ENCODE peak calls at places on chromosome 17, in four cellular contexts. E, G, Y and I are unnamed samples.

GRCh38 chr17:47131761-47132160 is 57.3 kb downstream of the CDC27 start:
- DNase-seq in E (no peak), G (no peak), Y (no peak), I (no peak)

GRCh38 chr17:12727076-12727750 is 61.5 kb downstream of the MYOCD start:
- DNase-seq in E (no peak), G (no peak), Y (no peak), I (no peak)

GRCh38 chr17:17979778-17980177 is 7.1 kb downstream of the DRC3 start:
- DNase-seq in E (no peak), G (no peak), Y (no peak), I (no peak)

GRCh38 chr17:59366040-59366757 is 34.7 kb downstream of the YPEL2 start:
- DNase-seq in E (peak; percentile 48), G (no peak), Y (no peak), I (no peak)

GRCh38 chr17:33115957-33116680 is 124.5 kb downstream of the SPACA3 start:
- DNase-seq in E (no peak), G (no peak), Y (no peak), I (no peak)

GRCh38 chr17:44522883-44523671 is 19.9 kb upstream of the GPATCH8 start:
- DNase-seq in E (peak; percentile 83), G (no peak), Y (peak; percentile 77), I (peak; percentile 34)

GRCh38 chr17:29722411-29723198 is 99.9 kb upstream of the CORO6 start:
- DNase-seq in E (no peak), G (no peak), Y (no peak), I (no peak)

GRCh38 chr17:74770498-74771318 is 5.4 kb downstream of the NAT9 start:
- DNase-seq in E (peak; percentile 89), G (peak; percentile 67), Y (peak; percentile 63), I (peak; percentile 45)

GRCh38 chr17:73210002-73210678 is 17.3 kb downstream of the COG1 start:
- DNase-seq in E (no peak), G (no peak), Y (no peak), I (no peak)

GRCh38 chr17:75891022-75891604 is 5.6 kb downstream of the TRIM65 start:
- DNase-seq in E (no peak), G (no peak), Y (no peak), I (no peak)

GRCh38 chr17:50443492-50444051 is 17.6 kb downstream of the ACSF2 start:
- DNase-seq in E (no peak), G (no peak), Y (no peak), I (no peak)

GRCh38 chr17:21573961-21574610 is 118.2 kb upstream of the KCNJ18 start:
- DNase-seq in E (peak; percentile 54), G (no peak), Y (no peak), I (no peak)

GRCh38 chr17:18187816-18188761 is 4.5 kb downstream of the ALKBH5 start:
- DNase-seq in E (no peak), G (no peak), Y (no peak), I (no peak)

GRCh38 chr17:18185391-18185790 is 1.8 kb downstream of the ALKBH5 start:
- DNase-seq in E (no peak), G (no peak), Y (no peak), I (no peak)

GRCh38 chr17:29069526-29070041 is 26.6 kb downstream of the PIPOX start:
- DNase-seq in E (no peak), G (no peak), Y (no peak), I (no peak)

GRCh38 chr17:65697661-65698060 is 136.2 kb upstream of the AXIN2 start:
- DNase-seq in E (no peak), G (no peak), Y (no peak), I (no peak)

GRCh38 chr17:62819511-62820221 is 11.6 kb upstream of the MARCHF10 start:
- DNase-seq in E (peak; percentile 63), G (peak; percentile 18), Y (peak; percentile 69), I (peak; percentile 21)

GRCh38 chr17:32634167-32634566 is 147.4 kb downstream of the CDK5R1 start:
- DNase-seq in E (no peak), G (no peak), Y (no peak), I (no peak)

GRCh38 chr17:1998426-1998784 is 26.7 kb downstream of the RTN4RL1 start:
- DNase-seq in E (no peak), G (no peak), Y (no peak), I (peak; percentile 22)

GRCh38 chr17:512926-513325 is 160.3 kb upstream of the RPH3AL start:
- DNase-seq in E (no peak), G (no peak), Y (no peak), I (no peak)

GRCh38 chr17:45894022-45894784 is at the start of gene MAPT:
- DNase-seq in E (peak; percentile 90), G (peak; percentile 91), Y (peak; percentile 95), I (peak; percentile 90)

GRCh38 chr17:21218101-21218500 is 4.1 kb upstream of the TMEM11 start:
- DNase-seq in E (no peak), G (no peak), Y (no peak), I (no peak)

GRCh38 chr17:42743595-42744282 is 1.1 kb downstream of the EZH1 start:
- DNase-seq in E (no peak), G (no peak), Y (no peak), I (no peak)
- TF ChIP-seq CTCF in E (no peak), G (peak; percentile 49), Y (no peak), I (peak; percentile 26)

GRCh38 chr17:49114703-49115102 is 17.9 kb upstream of the B4GALNT2 start:
- DNase-seq in E (no peak), G (no peak), Y (no peak), I (no peak)

GRCh38 chr17:49111934-49112333 is 20.6 kb upstream of the B4GALNT2 start:
- DNase-seq in E (no peak), G (no peak), Y (no peak), I (no peak)

GRCh38 chr17:49108318-49108717 is 24.3 kb upstream of the B4GALNT2 start:
- DNase-seq in E (peak; percentile 49), G (no peak), Y (no peak), I (no peak)

GRCh38 chr17:49110504-49110903 is 22.1 kb upstream of the B4GALNT2 start:
- DNase-seq in E (no peak), G (no peak), Y (no peak), I (no peak)

GRCh38 chr17:49112936-49113335 is 19.6 kb upstream of the B4GALNT2 start:
- DNase-seq in E (no peak), G (no peak), Y (no peak), I (no peak)
- TF ChIP-seq CTCF in E (no peak), G (no peak), Y (no peak), I (no peak)

GRCh38 chr17:9628509-9628908 is 16.8 kb upstream of the USP43 start:
- DNase-seq in E (no peak), G (no peak), Y (no peak), I (no peak)
- TF ChIP-seq CTCF in E (no peak), G (no peak), Y (no peak), I (no peak)

DNA sequence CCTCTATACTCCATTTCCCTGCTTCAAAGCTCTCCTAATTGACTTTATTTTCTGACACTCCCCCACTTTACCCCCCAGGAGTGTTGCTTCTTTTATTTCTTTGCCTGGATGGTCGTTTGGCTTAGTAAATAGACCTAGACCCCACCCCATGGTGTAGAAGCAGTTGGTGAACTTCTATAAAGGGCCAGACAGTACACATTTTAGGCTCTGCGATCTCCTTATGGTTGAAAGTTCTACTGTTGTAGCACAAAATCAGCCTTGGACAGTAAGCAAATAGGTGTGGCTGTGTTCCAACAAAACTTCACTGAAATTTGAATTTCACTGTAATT is 31.9 kb downstream of the ZNF287 start:
- DNase-seq in E (no peak), G (no peak), Y (no peak), I (no peak)
- TF ChIP-seq CTCF in E (no peak), G (no peak), Y (no peak), I (peak; percentile 30)

GRCh38 chr17:82737981-82738877 is 2.8 kb downstream of the FN3K start:
- DNase-seq in E (peak; percentile 64), G (no peak), Y (no peak), I (no peak)
- TF ChIP-seq CTCF in E (no peak), G (no peak), Y (no peak), I (no peak)

DNA sequence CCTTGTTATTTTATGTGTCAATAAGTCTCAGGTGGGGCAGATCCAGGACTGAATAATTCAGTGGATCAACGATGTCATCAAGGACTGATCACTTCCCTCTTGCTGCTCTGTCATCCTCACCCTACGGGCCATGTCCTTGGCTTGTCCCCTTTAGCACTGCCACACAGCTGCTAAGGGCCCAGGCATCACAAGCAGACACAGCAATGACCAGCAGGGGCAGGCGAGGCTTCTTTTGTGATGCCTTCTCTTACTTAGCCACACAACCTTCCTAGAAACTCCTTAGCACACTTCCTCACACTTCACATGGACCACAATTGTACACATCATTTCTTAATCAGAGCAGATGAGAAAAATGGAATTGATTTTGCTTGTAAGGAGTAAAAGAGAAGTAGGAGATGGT is 356.3 kb upstream of the SOX9 start:
- DNase-seq in E (no peak), G (peak; percentile 13), Y (peak; percentile 45), I (peak; percentile 32)
- TF ChIP-seq CTCF in E (no peak), G (peak; percentile 64), Y (peak; percentile 37), I (peak; percentile 65)

DNA sequence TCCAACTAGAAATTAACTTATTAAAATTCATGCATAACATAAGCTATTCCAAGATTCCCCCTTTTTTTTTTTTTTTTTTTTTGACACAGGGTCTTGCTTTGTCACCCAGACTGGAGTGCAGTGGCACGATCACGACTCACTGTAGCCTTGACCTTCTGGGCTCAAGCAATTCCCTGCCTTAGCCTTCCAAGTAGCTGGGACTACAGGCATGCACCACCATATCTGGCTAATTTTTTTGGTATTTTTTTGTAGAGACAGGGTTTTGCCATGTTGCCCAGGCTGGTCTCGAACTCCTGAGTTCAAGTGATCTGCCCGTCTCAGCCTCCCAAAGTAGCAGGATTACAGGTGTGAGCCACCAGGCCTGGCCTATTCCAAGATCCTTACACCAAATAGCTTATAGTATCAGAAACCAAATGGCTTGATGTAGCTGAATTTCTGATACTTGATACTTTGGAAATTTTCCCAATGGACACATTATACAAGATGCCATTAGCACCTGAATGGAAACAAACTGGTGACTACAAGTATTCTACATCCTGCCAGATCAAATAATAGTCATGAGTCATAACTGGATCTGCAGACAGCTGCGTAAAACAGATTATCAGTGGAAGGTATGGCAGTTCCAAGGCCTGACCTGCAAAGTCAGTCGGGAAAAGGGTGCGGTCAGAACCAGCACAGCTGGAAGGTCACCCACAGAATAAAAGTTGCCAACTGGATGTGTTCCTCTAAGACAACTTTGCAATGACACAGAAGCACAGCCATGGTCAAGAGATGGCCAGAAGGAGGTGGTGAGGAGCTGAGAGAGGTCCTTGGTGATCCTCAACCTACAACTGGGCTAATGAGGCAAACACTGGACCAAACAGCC is 14.5 kb downstream of the TUBG1 start:
- DNase-seq in E (peak; percentile 81), G (no peak), Y (no peak), I (no peak)
- TF ChIP-seq CTCF in E (no peak), G (no peak), Y (no peak), I (no peak)

DNA sequence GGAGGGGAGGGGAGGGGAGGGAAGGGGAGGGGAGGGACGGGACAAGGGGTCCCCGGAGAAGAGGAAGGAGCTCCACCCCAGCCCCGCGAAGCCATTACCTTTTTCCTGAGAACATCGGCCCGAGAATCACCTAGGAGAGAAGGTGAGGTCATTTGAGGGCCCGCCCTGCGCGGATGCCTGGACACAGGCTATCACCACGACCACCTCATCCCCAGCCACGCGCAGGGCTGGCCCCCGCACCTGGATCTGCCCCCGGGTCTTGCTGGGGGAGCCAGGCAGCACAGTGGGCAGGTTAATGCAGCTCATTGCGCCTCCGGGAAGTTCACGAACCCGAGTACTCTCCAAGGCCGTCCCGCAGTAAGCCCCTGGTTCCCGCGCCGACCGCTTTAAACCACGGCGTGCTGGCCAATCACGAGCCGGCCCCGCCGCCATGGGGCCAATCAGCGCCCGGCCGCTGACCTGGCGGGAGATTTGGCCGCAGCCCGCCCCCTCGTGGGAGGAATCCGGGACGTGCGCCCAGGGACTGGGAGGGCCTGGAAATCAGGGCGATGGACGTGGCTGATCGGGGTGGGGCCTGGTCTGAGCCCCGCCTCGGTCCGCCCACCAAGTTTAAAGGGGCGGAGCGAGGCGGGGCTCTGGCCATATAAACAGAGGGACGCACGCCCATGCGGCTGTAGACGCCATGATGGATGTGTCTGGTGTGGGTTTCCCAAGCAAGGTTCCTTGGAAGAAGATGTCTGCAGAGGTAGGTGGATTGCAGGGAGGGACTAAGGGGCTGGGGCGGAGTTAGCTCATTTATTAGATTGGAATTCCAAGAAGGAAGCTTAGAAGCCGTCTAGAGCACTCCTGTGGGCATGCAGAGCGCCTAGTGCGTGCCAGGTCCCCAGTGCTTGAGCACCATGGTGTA is at the start of the genes AFMID and TK1:
- DNase-seq in E (peak; percentile 99), G (peak; percentile 99), Y (peak; percentile 100), I (peak; percentile 100)
- TF ChIP-seq CTCF in E (peak; percentile 67), G (peak; percentile 95), Y (peak; percentile 92), I (peak; percentile 96)